ENCODE peak calls at places on chromosomes 7 and 10, in seven cellular contexts. One of them, this sample, is unnamed.
A peak's percentile ranks its signal among the peaks of the same experiment; 100 is the strongest.

GRCh38 chr10:92747066-92747465 is 57.3 kb downstream of the HHEX start:
- DNase-seq in upper lobe of left lung: no peak
- DNase-seq in stomach: no peak
- DNase-seq in endothelial cell of umbilical vein: no peak
- DNase-seq in sigmoid colon: no peak
- DNase-seq in HCT116: no peak
- DNase-seq in transverse colon: no peak
- DNase-seq in this sample: no peak

GRCh38 chr7:33981221-33981620 is 75.9 kb downstream of the BMPER start:
- DNase-seq in HCT116: no peak
- DNase-seq in upper lobe of left lung: no peak
- DNase-seq in sigmoid colon: no peak
- DNase-seq in endothelial cell of umbilical vein: no peak
- DNase-seq in transverse colon: no peak
- DNase-seq in stomach: no peak
- DNase-seq in this sample: no peak

GRCh38 chr10:109062371-109062770 is 860.9 kb downstream of the XPNPEP1 start:
- DNase-seq in upper lobe of left lung: no peak
- DNase-seq in HCT116: no peak
- DNase-seq in stomach: no peak
- DNase-seq in transverse colon: no peak
- DNase-seq in sigmoid colon: no peak
- DNase-seq in endothelial cell of umbilical vein: no peak
- DNase-seq in this sample: no peak

GRCh38 chr10:28812384-28813372 is 135.4 kb downstream of the BAMBI start:
- DNase-seq in upper lobe of left lung: no peak
- DNase-seq in sigmoid colon: no peak
- DNase-seq in stomach: no peak
- DNase-seq in endothelial cell of umbilical vein: no peak
- DNase-seq in transverse colon: no peak
- DNase-seq in HCT116: no peak
- DNase-seq in this sample: no peak

GRCh38 chr7:72751378-72751777 is 76.6 kb downstream of the TYW1B start:
- DNase-seq in sigmoid colon: no peak
- DNase-seq in upper lobe of left lung: no peak
- DNase-seq in transverse colon: no peak
- DNase-seq in stomach: no peak
- DNase-seq in endothelial cell of umbilical vein: no peak
- DNase-seq in HCT116: no peak
- DNase-seq in this sample: no peak

GRCh38 chr10:31075434-31075833 is 43.8 kb upstream of the ZNF438 start:
- DNase-seq in transverse colon: no peak
- DNase-seq in stomach: no peak
- DNase-seq in upper lobe of left lung: no peak
- DNase-seq in endothelial cell of umbilical vein: peak; percentile 19
- DNase-seq in sigmoid colon: no peak
- DNase-seq in HCT116: no peak
- DNase-seq in this sample: no peak

GRCh38 chr7:5758753-5759330 is 22.6 kb downstream of the RNF216 start:
- DNase-seq in HCT116: no peak
- DNase-seq in upper lobe of left lung: no peak
- DNase-seq in stomach: no peak
- DNase-seq in transverse colon: no peak
- DNase-seq in sigmoid colon: no peak
- DNase-seq in endothelial cell of umbilical vein: no peak
- DNase-seq in this sample: no peak

GRCh38 chr7:129923709-129924108 is 29.1 kb downstream of the UBE2H start:
- DNase-seq in endothelial cell of umbilical vein: peak; percentile 81
- DNase-seq in upper lobe of left lung: no peak
- DNase-seq in HCT116: no peak
- DNase-seq in transverse colon: no peak
- DNase-seq in sigmoid colon: no peak
- DNase-seq in stomach: no peak
- DNase-seq in this sample: no peak

GRCh38 chr10:3365630-3366029 is 193.0 kb upstream of the PITRM1 start:
- DNase-seq in upper lobe of left lung: no peak
- DNase-seq in transverse colon: no peak
- DNase-seq in HCT116: no peak
- DNase-seq in endothelial cell of umbilical vein: peak; percentile 32
- DNase-seq in stomach: no peak
- DNase-seq in sigmoid colon: no peak
- DNase-seq in this sample: no peak

GRCh38 chr10:131625041-131625440 is 275.8 kb upstream of the PPP2R2D start:
- DNase-seq in sigmoid colon: no peak
- DNase-seq in upper lobe of left lung: peak; percentile 78
- DNase-seq in endothelial cell of umbilical vein: no peak
- DNase-seq in transverse colon: no peak
- DNase-seq in stomach: no peak
- DNase-seq in HCT116: no peak
- DNase-seq in this sample: peak; percentile 78

GRCh38 chr10:13056461-13057077 is 43.4 kb upstream of the OPTN start:
- DNase-seq in HCT116: no peak
- DNase-seq in endothelial cell of umbilical vein: peak; percentile 22
- DNase-seq in stomach: no peak
- DNase-seq in transverse colon: no peak
- DNase-seq in upper lobe of left lung: no peak
- DNase-seq in sigmoid colon: no peak
- DNase-seq in this sample: no peak

GRCh38 chr10:103204353-103205255 is 11.5 kb upstream of the NT5C2 start:
- DNase-seq in endothelial cell of umbilical vein: no peak
- DNase-seq in HCT116: no peak
- DNase-seq in stomach: no peak
- DNase-seq in transverse colon: no peak
- DNase-seq in sigmoid colon: no peak
- DNase-seq in upper lobe of left lung: no peak
- DNase-seq in this sample: no peak

GRCh38 chr7:49295136-49295535 is 370.8 kb downstream of the CDC14C start:
- DNase-seq in HCT116: no peak
- DNase-seq in sigmoid colon: no peak
- DNase-seq in endothelial cell of umbilical vein: no peak
- DNase-seq in stomach: no peak
- DNase-seq in upper lobe of left lung: no peak
- DNase-seq in transverse colon: no peak
- DNase-seq in this sample: no peak

GRCh38 chr7:80230327-80230726 is 95.7 kb downstream of the GNAI1 start:
- DNase-seq in sigmoid colon: no peak
- DNase-seq in HCT116: no peak
- DNase-seq in upper lobe of left lung: no peak
- DNase-seq in stomach: no peak
- DNase-seq in endothelial cell of umbilical vein: no peak
- DNase-seq in transverse colon: no peak
- DNase-seq in this sample: no peak

GRCh38 chr10:121822180-121822579 is 105.7 kb downstream of the ATE1 start:
- DNase-seq in stomach: no peak
- DNase-seq in transverse colon: no peak
- DNase-seq in endothelial cell of umbilical vein: no peak
- DNase-seq in HCT116: no peak
- DNase-seq in sigmoid colon: no peak
- DNase-seq in upper lobe of left lung: no peak
- DNase-seq in this sample: no peak

GRCh38 chr7:129494041-129494440 is 8.3 kb upstream of the SMKR1 start:
- DNase-seq in transverse colon: no peak
- DNase-seq in HCT116: no peak
- DNase-seq in stomach: no peak
- DNase-seq in upper lobe of left lung: no peak
- DNase-seq in endothelial cell of umbilical vein: no peak
- DNase-seq in sigmoid colon: no peak
- DNase-seq in this sample: no peak

GRCh38 chr7:45881759-45882464 is 6.4 kb upstream of the IGFBP1 start:
- DNase-seq in stomach: no peak
- DNase-seq in upper lobe of left lung: no peak
- DNase-seq in sigmoid colon: no peak
- DNase-seq in endothelial cell of umbilical vein: no peak
- DNase-seq in transverse colon: no peak
- DNase-seq in HCT116: no peak
- DNase-seq in this sample: peak; percentile 55

GRCh38 chr7:33196194-33196593 is 66.8 kb downstream of the BBS9 start:
- DNase-seq in sigmoid colon: no peak
- DNase-seq in upper lobe of left lung: no peak
- DNase-seq in stomach: no peak
- DNase-seq in transverse colon: no peak
- DNase-seq in endothelial cell of umbilical vein: no peak
- DNase-seq in HCT116: no peak
- DNase-seq in this sample: no peak

DNA sequence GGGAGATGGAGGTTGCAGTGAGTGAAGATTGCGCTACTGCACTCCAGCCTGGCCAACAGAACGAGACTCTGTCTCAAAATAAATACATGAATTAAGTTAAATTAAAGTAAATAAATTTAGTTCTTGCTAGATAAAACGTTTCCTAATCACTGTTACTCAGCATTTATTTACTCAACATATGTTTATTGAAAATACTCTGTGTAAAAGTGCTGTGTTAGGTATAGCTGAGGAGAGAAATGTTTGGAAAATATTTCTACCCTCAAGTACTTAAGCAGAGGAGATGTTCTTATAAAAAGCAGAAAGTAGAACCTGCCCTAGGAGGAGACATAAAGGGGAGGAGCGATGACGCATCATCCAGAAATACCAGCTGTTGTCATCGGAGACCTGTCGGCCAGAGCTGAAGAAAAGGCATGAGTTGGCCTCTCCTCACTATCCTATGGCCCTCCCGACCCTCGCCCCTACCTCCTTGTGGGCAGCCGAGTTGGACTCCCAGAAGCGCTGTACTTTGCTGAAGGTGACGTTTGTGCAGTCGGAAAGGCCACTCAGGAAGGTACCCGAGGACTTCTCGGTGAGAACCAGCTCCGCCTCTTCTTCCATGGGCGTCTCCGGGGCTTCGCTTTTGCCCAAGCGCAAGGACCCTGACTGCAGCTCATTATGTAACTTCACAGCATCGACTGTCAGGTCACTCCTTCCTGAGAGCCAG is 1.1 kb downstream of the RRP12 start:
- DNase-seq in transverse colon: peak; percentile 60
- DNase-seq in endothelial cell of umbilical vein: peak; percentile 38
- DNase-seq in sigmoid colon: no peak
- DNase-seq in upper lobe of left lung: no peak
- DNase-seq in HCT116: peak; percentile 57
- DNase-seq in stomach: peak; percentile 43
- DNase-seq in this sample: no peak
- TF ChIP-seq POLR2A in transverse colon: peak; percentile 44
- TF ChIP-seq POLR2A in endothelial cell of umbilical vein: no peak
- TF ChIP-seq POLR2A in sigmoid colon: no peak
- TF ChIP-seq POLR2A in upper lobe of left lung: no peak
- TF ChIP-seq POLR2A in HCT116: no peak
- TF ChIP-seq POLR2A in stomach: no peak
- TF ChIP-seq POLR2A in this sample: no peak

DNA sequence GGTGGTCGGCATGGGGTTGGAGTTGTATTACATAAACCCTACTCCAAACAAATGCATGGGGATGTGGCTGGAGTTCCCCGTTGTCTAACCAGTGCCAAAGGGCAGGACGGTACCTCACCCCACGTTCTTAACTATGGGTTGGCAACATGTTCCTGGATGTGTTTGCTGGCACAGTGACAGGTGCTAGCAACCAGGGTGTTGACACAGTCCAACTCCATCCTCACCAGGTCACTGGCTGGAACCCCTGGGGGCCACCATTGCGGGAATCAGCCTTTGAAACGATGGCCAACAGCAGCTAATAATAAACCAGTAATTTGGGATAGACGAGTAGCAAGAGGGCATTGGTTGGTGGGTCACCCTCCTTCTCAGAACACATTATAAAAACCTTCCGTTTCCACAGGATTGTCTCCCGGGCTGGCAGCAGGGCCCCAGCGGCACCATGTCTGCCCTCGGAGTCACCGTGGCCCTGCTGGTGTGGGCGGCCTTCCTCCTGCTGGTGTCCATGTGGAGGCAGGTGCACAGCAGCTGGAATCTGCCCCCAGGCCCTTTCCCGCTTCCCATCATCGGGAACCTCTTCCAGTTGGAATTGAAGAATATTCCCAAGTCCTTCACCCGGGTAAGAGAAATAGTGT is at the start of gene CYP2E1:
- DNase-seq in stomach: no peak
- DNase-seq in upper lobe of left lung: peak; percentile 51
- DNase-seq in endothelial cell of umbilical vein: no peak
- DNase-seq in sigmoid colon: no peak
- DNase-seq in transverse colon: no peak
- DNase-seq in HCT116: no peak
- DNase-seq in this sample: no peak
- H3K4me3 ChIP-seq in stomach: peak within 1 kb of the TSS; percentile 44
- H3K4me3 ChIP-seq in upper lobe of left lung: peak within 1 kb of the TSS; percentile 2
- H3K4me3 ChIP-seq in endothelial cell of umbilical vein: no peak within 1 kb of the TSS
- H3K4me3 ChIP-seq in sigmoid colon: peak within 1 kb of the TSS; percentile 29
- H3K4me3 ChIP-seq in transverse colon: no peak within 1 kb of the TSS
- H3K4me3 ChIP-seq in HCT116: no peak within 1 kb of the TSS
- H3K4me3 ChIP-seq in this sample: peak within 1 kb of the TSS; percentile 46

GRCh38 chr10:927131-927530 is 4.4 kb downstream of the LARP4B start:
- DNase-seq in upper lobe of left lung: no peak
- DNase-seq in sigmoid colon: no peak
- DNase-seq in transverse colon: no peak
- DNase-seq in HCT116: no peak
- DNase-seq in endothelial cell of umbilical vein: peak; percentile 37
- DNase-seq in stomach: no peak
- DNase-seq in this sample: no peak

GRCh38 chr10:923844-924523 is 7.5 kb downstream of the LARP4B start:
- DNase-seq in upper lobe of left lung: no peak
- DNase-seq in endothelial cell of umbilical vein: no peak
- DNase-seq in HCT116: no peak
- DNase-seq in stomach: no peak
- DNase-seq in sigmoid colon: no peak
- DNase-seq in transverse colon: no peak
- DNase-seq in this sample: no peak

GRCh38 chr10:921471-922414 is 9.8 kb downstream of the LARP4B start:
- DNase-seq in sigmoid colon: no peak
- DNase-seq in transverse colon: no peak
- DNase-seq in upper lobe of left lung: no peak
- DNase-seq in HCT116: no peak
- DNase-seq in stomach: no peak
- DNase-seq in endothelial cell of umbilical vein: no peak
- DNase-seq in this sample: no peak

GRCh38 chr10:926075-926698 is 5.3 kb downstream of the LARP4B start:
- DNase-seq in HCT116: no peak
- DNase-seq in endothelial cell of umbilical vein: no peak
- DNase-seq in stomach: no peak
- DNase-seq in sigmoid colon: no peak
- DNase-seq in upper lobe of left lung: no peak
- DNase-seq in transverse colon: peak; percentile 56
- DNase-seq in this sample: no peak

DNA sequence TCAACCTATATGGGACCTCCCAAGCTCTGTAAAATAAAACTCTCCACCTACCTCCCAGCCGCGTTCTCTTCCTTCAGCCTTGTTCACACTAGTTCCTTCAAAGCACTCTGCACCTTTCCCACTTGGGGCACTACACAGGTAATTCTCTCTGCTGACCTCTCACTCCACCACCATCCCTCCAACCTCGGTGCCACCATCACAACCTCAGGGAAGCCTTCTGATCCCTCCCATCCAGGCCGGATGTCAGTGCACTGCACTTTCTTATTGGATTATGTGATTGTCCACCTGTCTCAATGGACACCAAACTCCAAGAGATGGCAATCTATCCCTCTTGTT is 7.0 kb downstream of the LARP4B start:
- DNase-seq in upper lobe of left lung: no peak
- DNase-seq in endothelial cell of umbilical vein: no peak
- DNase-seq in stomach: no peak
- DNase-seq in sigmoid colon: no peak
- DNase-seq in HCT116: no peak
- DNase-seq in transverse colon: no peak
- DNase-seq in this sample: no peak
- TF ChIP-seq POLR2AphosphoS5 in upper lobe of left lung: no peak
- TF ChIP-seq POLR2AphosphoS5 in endothelial cell of umbilical vein: no peak
- TF ChIP-seq POLR2AphosphoS5 in stomach: no peak
- TF ChIP-seq POLR2AphosphoS5 in sigmoid colon: no peak
- TF ChIP-seq POLR2AphosphoS5 in HCT116: no peak
- TF ChIP-seq POLR2AphosphoS5 in transverse colon: no peak
- TF ChIP-seq POLR2AphosphoS5 in this sample: no peak

GRCh38 chr10:90871761-90872647 is at the start of gene RPP30:
- DNase-seq in upper lobe of left lung: peak; percentile 97
- DNase-seq in sigmoid colon: peak; percentile 89
- DNase-seq in endothelial cell of umbilical vein: peak; percentile 92
- DNase-seq in transverse colon: peak; percentile 85
- DNase-seq in stomach: peak; percentile 86
- DNase-seq in HCT116: no peak
- DNase-seq in this sample: no peak
- TF ChIP-seq POLR2A in upper lobe of left lung: peak; percentile 72
- TF ChIP-seq POLR2A in sigmoid colon: no peak
- TF ChIP-seq POLR2A in endothelial cell of umbilical vein: peak; percentile 80
- TF ChIP-seq POLR2A in transverse colon: peak; percentile 43
- TF ChIP-seq POLR2A in stomach: no peak
- TF ChIP-seq POLR2A in HCT116: peak; percentile 40
- TF ChIP-seq POLR2A in this sample: no peak

This sample was measured in esophagus muscularis mucosa.